ENCODE peak calls at places on chromosomes 12 and 14, in six cellular contexts. One of them, this sample, is unnamed.
A peak's percentile ranks its signal among the peaks of the same experiment; 100 is the strongest.

GRCh38 chr14:53571990-53572389 is 384.6 kb downstream of the BMP4 start:
- DNase-seq in esophagus muscularis mucosa: no peak
- DNase-seq in tibial artery: no peak
- DNase-seq in HCT116: no peak
- DNase-seq in body of pancreas: no peak
- DNase-seq in colonic mucosa: no peak
- DNase-seq in this sample: no peak

GRCh38 chr12:115639667-115640012 is 637.9 kb downstream of the MED13L start:
- DNase-seq in colonic mucosa: no peak
- DNase-seq in esophagus muscularis mucosa: no peak
- DNase-seq in tibial artery: no peak
- DNase-seq in body of pancreas: no peak
- DNase-seq in HCT116: no peak
- DNase-seq in this sample: no peak

GRCh38 chr12:88646824-88647223 is 66.6 kb upstream of the KITLG start:
- DNase-seq in esophagus muscularis mucosa: no peak
- DNase-seq in HCT116: no peak
- DNase-seq in body of pancreas: no peak
- DNase-seq in colonic mucosa: no peak
- DNase-seq in tibial artery: no peak
- DNase-seq in this sample: no peak

GRCh38 chr12:98334768-98335167 is 180.6 kb upstream of the TMPO start:
- DNase-seq in tibial artery: no peak
- DNase-seq in HCT116: no peak
- DNase-seq in esophagus muscularis mucosa: no peak
- DNase-seq in body of pancreas: no peak
- DNase-seq in colonic mucosa: no peak
- DNase-seq in this sample: no peak

GRCh38 chr14:101876539-101876938 is 87.8 kb upstream of the DYNC1H1 start:
- DNase-seq in esophagus muscularis mucosa: peak; percentile 96
- DNase-seq in body of pancreas: peak; percentile 54
- DNase-seq in colonic mucosa: peak; percentile 73
- DNase-seq in HCT116: no peak
- DNase-seq in tibial artery: peak; percentile 79
- DNase-seq in this sample: no peak

GRCh38 chr12:68481181-68481941 is 129.3 kb upstream of the RAP1B start:
- DNase-seq in esophagus muscularis mucosa: no peak
- DNase-seq in body of pancreas: no peak
- DNase-seq in tibial artery: no peak
- DNase-seq in HCT116: no peak
- DNase-seq in colonic mucosa: no peak
- DNase-seq in this sample: no peak

GRCh38 chr12:12726543-12727093 is 9.4 kb downstream of the CDKN1B start:
- DNase-seq in colonic mucosa: no peak
- DNase-seq in body of pancreas: no peak
- DNase-seq in esophagus muscularis mucosa: peak; percentile 89
- DNase-seq in HCT116: no peak
- DNase-seq in tibial artery: peak; percentile 33
- DNase-seq in this sample: no peak

GRCh38 chr12:48934312-48934706 is 9.0 kb upstream of the FKBP11 start:
- DNase-seq in HCT116: no peak
- DNase-seq in colonic mucosa: no peak
- DNase-seq in tibial artery: no peak
- DNase-seq in body of pancreas: no peak
- DNase-seq in esophagus muscularis mucosa: no peak
- DNase-seq in this sample: no peak

GRCh38 chr14:92651106-92651792 is 97.2 kb downstream of the LGMN start:
- DNase-seq in esophagus muscularis mucosa: no peak
- DNase-seq in colonic mucosa: peak; percentile 35
- DNase-seq in HCT116: no peak
- DNase-seq in tibial artery: no peak
- DNase-seq in body of pancreas: no peak
- DNase-seq in this sample: no peak

GRCh38 chr14:61861320-61861865 is 99.2 kb downstream of the SNAPC1 start:
- DNase-seq in body of pancreas: no peak
- DNase-seq in HCT116: no peak
- DNase-seq in colonic mucosa: no peak
- DNase-seq in tibial artery: no peak
- DNase-seq in esophagus muscularis mucosa: no peak
- DNase-seq in this sample: no peak

GRCh38 chr12:47156167-47156736 is 76.5 kb upstream of the AMIGO2 start:
- DNase-seq in colonic mucosa: no peak
- DNase-seq in HCT116: no peak
- DNase-seq in tibial artery: peak; percentile 42
- DNase-seq in body of pancreas: peak; percentile 85
- DNase-seq in esophagus muscularis mucosa: no peak
- DNase-seq in this sample: no peak

GRCh38 chr12:50103767-50104321 is at the start of gene GPD1:
- DNase-seq in HCT116: peak; percentile 16
- DNase-seq in colonic mucosa: peak; percentile 86
- DNase-seq in body of pancreas: peak; percentile 91
- DNase-seq in tibial artery: no peak
- DNase-seq in esophagus muscularis mucosa: no peak
- DNase-seq in this sample: no peak

GRCh38 chr12:6627598-6627997 is 8.2 kb downstream of the LPAR5 start:
- DNase-seq in esophagus muscularis mucosa: no peak
- DNase-seq in tibial artery: no peak
- DNase-seq in body of pancreas: no peak
- DNase-seq in colonic mucosa: no peak
- DNase-seq in HCT116: no peak
- DNase-seq in this sample: no peak

GRCh38 chr14:104563742-104564615 is 15.6 kb upstream of the C14orf180 start:
- DNase-seq in colonic mucosa: peak; percentile 70
- DNase-seq in tibial artery: peak; percentile 65
- DNase-seq in body of pancreas: peak; percentile 77
- DNase-seq in esophagus muscularis mucosa: no peak
- DNase-seq in HCT116: peak; percentile 51
- DNase-seq in this sample: peak; percentile 7

GRCh38 chr14:80231732-80232131 is 20.4 kb upstream of the DIO2 start:
- DNase-seq in body of pancreas: no peak
- DNase-seq in esophagus muscularis mucosa: no peak
- DNase-seq in colonic mucosa: no peak
- DNase-seq in HCT116: no peak
- DNase-seq in tibial artery: no peak
- DNase-seq in this sample: no peak

GRCh38 chr14:65101631-65102440 is 481 bp downstream of the MAX start:
- DNase-seq in tibial artery: peak; percentile 29
- DNase-seq in esophagus muscularis mucosa: no peak
- DNase-seq in colonic mucosa: peak; percentile 47
- DNase-seq in body of pancreas: peak; percentile 12
- DNase-seq in HCT116: no peak
- DNase-seq in this sample: peak; percentile 4

GRCh38 chr12:122094735-122095561 is 16.4 kb downstream of the MLXIP start:
- DNase-seq in tibial artery: no peak
- DNase-seq in colonic mucosa: peak; percentile 42
- DNase-seq in body of pancreas: peak; percentile 12
- DNase-seq in HCT116: no peak
- DNase-seq in esophagus muscularis mucosa: no peak
- DNase-seq in this sample: no peak

GRCh38 chr14:56202256-56202655 is 84.0 kb downstream of the PELI2 start:
- DNase-seq in tibial artery: no peak
- DNase-seq in HCT116: no peak
- DNase-seq in esophagus muscularis mucosa: no peak
- DNase-seq in colonic mucosa: no peak
- DNase-seq in body of pancreas: no peak
- DNase-seq in this sample: no peak

GRCh38 chr14:89678715-89679220 is 261.7 kb upstream of the FOXN3 start:
- DNase-seq in colonic mucosa: no peak
- DNase-seq in tibial artery: no peak
- DNase-seq in HCT116: no peak
- DNase-seq in esophagus muscularis mucosa: no peak
- DNase-seq in body of pancreas: no peak
- DNase-seq in this sample: no peak

GRCh38 chr14:89672636-89673279 is 255.7 kb upstream of the FOXN3 start:
- DNase-seq in tibial artery: peak; percentile 35
- DNase-seq in colonic mucosa: peak; percentile 83
- DNase-seq in esophagus muscularis mucosa: no peak
- DNase-seq in HCT116: no peak
- DNase-seq in body of pancreas: peak; percentile 15
- DNase-seq in this sample: no peak

GRCh38 chr14:89673499-89674225 is 256.6 kb upstream of the FOXN3 start:
- DNase-seq in tibial artery: no peak
- DNase-seq in HCT116: no peak
- DNase-seq in body of pancreas: no peak
- DNase-seq in colonic mucosa: peak; percentile 66
- DNase-seq in esophagus muscularis mucosa: no peak
- DNase-seq in this sample: peak; percentile 58

GRCh38 chr14:89674906-89675305 is 257.9 kb upstream of the FOXN3 start:
- DNase-seq in esophagus muscularis mucosa: no peak
- DNase-seq in colonic mucosa: no peak
- DNase-seq in HCT116: no peak
- DNase-seq in body of pancreas: no peak
- DNase-seq in tibial artery: no peak
- DNase-seq in this sample: no peak

GRCh38 chr14:89675590-89675989 is 258.6 kb upstream of the FOXN3 start:
- DNase-seq in body of pancreas: no peak
- DNase-seq in tibial artery: no peak
- DNase-seq in colonic mucosa: no peak
- DNase-seq in esophagus muscularis mucosa: no peak
- DNase-seq in HCT116: no peak
- DNase-seq in this sample: no peak
- TF ChIP-seq CTCF in body of pancreas: no peak
- TF ChIP-seq CTCF in tibial artery: no peak
- TF ChIP-seq CTCF in colonic mucosa: no peak
- TF ChIP-seq CTCF in esophagus muscularis mucosa: no peak
- TF ChIP-seq CTCF in HCT116: no peak
- TF ChIP-seq CTCF in this sample: no peak

DNA sequence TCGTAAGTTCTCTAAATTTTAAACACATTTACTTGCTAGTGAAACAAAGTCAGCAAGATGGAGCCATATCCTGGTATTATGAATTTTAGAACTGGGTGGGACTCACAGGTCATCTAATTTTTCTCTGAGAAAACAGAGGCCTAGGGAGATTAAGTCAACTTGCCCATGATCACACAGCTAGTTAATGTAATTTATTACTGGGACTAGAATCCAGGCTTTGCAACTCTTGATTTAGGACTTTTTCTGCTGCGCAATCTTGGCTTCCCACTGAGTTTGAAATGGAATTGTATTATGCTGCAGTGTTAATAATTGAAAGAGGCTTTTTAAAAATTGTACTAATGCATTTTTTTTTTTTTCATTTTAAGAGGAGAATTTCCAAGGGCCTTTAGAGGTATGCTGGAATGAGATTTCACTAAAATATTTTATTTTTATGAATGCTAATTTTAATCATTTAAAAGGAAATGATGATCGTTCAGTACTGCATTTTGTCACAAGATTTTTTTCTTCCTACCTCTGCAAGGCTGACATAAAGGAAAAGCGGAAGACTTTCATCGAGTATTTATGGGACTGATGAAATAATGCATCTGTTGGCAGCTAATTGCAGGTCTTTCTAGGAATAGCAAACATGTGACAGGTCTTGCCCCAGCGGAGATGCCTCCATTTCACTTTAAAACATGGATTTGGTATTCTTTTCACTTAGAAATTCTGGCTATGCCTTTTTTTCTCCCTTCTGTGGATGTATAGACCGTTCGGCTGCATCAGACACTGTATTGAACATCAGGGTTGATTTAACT is 9.6 kb downstream of the CRADD start:
- DNase-seq in esophagus muscularis mucosa: no peak
- DNase-seq in tibial artery: no peak
- DNase-seq in body of pancreas: no peak
- DNase-seq in colonic mucosa: no peak
- DNase-seq in HCT116: no peak
- DNase-seq in this sample: no peak
- H3K27ac ChIP-seq in esophagus muscularis mucosa: no peak overlapping the region
- H3K27ac ChIP-seq in tibial artery: no peak overlapping the region
- H3K27ac ChIP-seq in body of pancreas: no peak overlapping the region
- H3K27ac ChIP-seq in colonic mucosa: no peak overlapping the region
- H3K27ac ChIP-seq in HCT116: no peak overlapping the region
- H3K27ac ChIP-seq in this sample: no peak overlapping the region

GRCh38 chr14:60188115-60188514 is 22.9 kb upstream of the DHRS7 start:
- DNase-seq in HCT116: no peak
- DNase-seq in colonic mucosa: no peak
- DNase-seq in body of pancreas: no peak
- DNase-seq in esophagus muscularis mucosa: no peak
- DNase-seq in tibial artery: no peak
- DNase-seq in this sample: no peak
- TF ChIP-seq CTCF in HCT116: peak; percentile 33
- TF ChIP-seq CTCF in colonic mucosa: no peak
- TF ChIP-seq CTCF in body of pancreas: no peak
- TF ChIP-seq CTCF in esophagus muscularis mucosa: peak; percentile 8
- TF ChIP-seq CTCF in tibial artery: no peak
- TF ChIP-seq CTCF in this sample: peak; percentile 34

GRCh38 chr14:77002335-77002734 is 26.2 kb downstream of the IRF2BPL start:
- DNase-seq in body of pancreas: no peak
- DNase-seq in HCT116: no peak
- DNase-seq in tibial artery: no peak
- DNase-seq in esophagus muscularis mucosa: no peak
- DNase-seq in colonic mucosa: no peak
- DNase-seq in this sample: no peak

GRCh38 chr14:76997257-76997970 is 31.1 kb downstream of the IRF2BPL start:
- DNase-seq in esophagus muscularis mucosa: no peak
- DNase-seq in colonic mucosa: no peak
- DNase-seq in HCT116: no peak
- DNase-seq in body of pancreas: no peak
- DNase-seq in tibial artery: no peak
- DNase-seq in this sample: peak; percentile 46

GRCh38 chr14:76998777-76999366 is 29.6 kb downstream of the IRF2BPL start:
- DNase-seq in body of pancreas: no peak
- DNase-seq in colonic mucosa: no peak
- DNase-seq in esophagus muscularis mucosa: no peak
- DNase-seq in HCT116: no peak
- DNase-seq in tibial artery: no peak
- DNase-seq in this sample: no peak

GRCh38 chr14:77002889-77003288 is 25.6 kb downstream of the IRF2BPL start:
- DNase-seq in colonic mucosa: no peak
- DNase-seq in HCT116: no peak
- DNase-seq in tibial artery: no peak
- DNase-seq in esophagus muscularis mucosa: no peak
- DNase-seq in body of pancreas: no peak
- DNase-seq in this sample: no peak

DNA sequence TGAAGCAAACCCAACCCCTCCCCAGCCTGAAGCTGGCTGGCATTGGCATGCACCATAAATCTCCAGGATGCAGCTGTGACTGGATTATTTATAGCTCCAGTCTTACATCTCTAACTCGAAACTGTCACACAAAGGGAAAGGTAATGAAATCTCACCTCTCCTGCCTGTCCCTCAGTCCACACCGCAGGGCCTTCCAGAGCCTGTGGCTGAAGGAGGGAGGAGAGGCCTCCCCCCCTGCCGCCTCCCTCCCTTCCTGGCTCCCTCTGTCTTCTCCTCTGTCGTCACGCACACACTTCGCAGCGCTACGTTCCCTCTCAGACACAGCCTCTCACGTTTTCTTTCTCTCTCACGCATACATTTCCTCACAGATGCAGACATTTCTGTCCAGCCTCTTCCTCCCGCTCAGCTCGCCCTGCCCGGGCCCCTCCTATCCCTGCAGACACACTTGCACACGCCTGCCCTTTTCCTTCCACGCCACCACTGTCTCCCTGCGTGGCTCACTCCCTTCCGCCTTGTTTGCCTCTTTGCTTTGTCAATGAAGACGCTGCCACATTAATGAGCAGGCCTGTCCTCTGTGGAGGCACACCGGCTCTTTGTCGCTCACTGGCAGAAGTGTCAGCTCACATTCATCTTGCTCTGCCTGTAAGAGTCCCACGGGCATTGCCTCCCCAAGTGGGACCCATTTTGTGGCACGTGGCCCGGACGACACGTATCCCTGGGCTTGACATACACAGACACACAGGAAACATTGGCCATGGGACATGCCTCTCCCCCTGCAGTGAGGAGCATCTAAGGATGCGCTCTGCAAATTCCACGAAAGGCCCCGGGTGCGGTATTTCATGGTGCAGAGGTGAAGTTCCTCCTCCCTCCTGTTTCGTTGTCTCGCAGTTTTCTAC is 27.9 kb downstream of the IRF2BPL start:
- DNase-seq in colonic mucosa: no peak
- DNase-seq in body of pancreas: no peak
- DNase-seq in tibial artery: peak; percentile 35
- DNase-seq in HCT116: no peak
- DNase-seq in esophagus muscularis mucosa: no peak
- DNase-seq in this sample: no peak
- H3K27ac ChIP-seq in colonic mucosa: no peak overlapping the region
- H3K27ac ChIP-seq in body of pancreas: no peak overlapping the region
- H3K27ac ChIP-seq in tibial artery: peak overlapping the region; percentile 34
- H3K27ac ChIP-seq in HCT116: no peak overlapping the region
- H3K27ac ChIP-seq in esophagus muscularis mucosa: peak overlapping the region; percentile 68
- H3K27ac ChIP-seq in this sample: no peak overlapping the region